ENCODE peak calls at places on chromosome 20, in six cellular contexts. J is bronchial epithelial cell, I is GDM1, N is ACHN, B is amygdala, T is T-cell. L is an unnamed sample.

GRCh38 chr20:35604444-35604750 is 11.2 kb upstream of the SPAG4 start:
- DNase-seq in J (peak), I (no peak), N (no peak), B (no peak), T (peak), L (no peak)

GRCh38 chr20:17680128-17680835 is 1.8 kb downstream of the RRBP1 start:
- DNase-seq in J (peak), I (no peak), N (peak), B (no peak), T (no peak), L (peak)

GRCh38 chr20:33568378-33569289 is 78.7 kb downstream of the CBFA2T2 start:
- DNase-seq in J (no peak), I (no peak), N (no peak), B (no peak), T (no peak), L (no peak)

GRCh38 chr20:49447946-49448809 is 34.3 kb downstream of the KCNB1 start:
- DNase-seq in J (no peak), I (no peak), N (no peak), B (no peak), T (no peak), L (no peak)

GRCh38 chr20:32780749-32781402 is 18.7 kb downstream of the DNMT3B start:
- DNase-seq in J (no peak), I (no peak), N (no peak), B (peak), T (no peak), L (no peak)

GRCh38 chr20:25195962-25196700 is 619 bp downstream of the ENTPD6 start:
- DNase-seq in J (peak), I (no peak), N (peak), B (no peak), T (peak), L (no peak)

GRCh38 chr20:53884859-53885654 is 185.3 kb downstream of the BCAS1 start:
- DNase-seq in J (peak), I (no peak), N (no peak), B (no peak), T (no peak), L (no peak)

GRCh38 chr20:4713401-4713800 is 8.3 kb upstream of the PRND start:
- DNase-seq in J (peak), I (no peak), N (no peak), B (no peak), T (no peak), L (no peak)

GRCh38 chr20:60630609-60631008 is 621.5 kb upstream of the CDH4 start:
- DNase-seq in J (no peak), I (no peak), N (no peak), B (no peak), T (no peak), L (no peak)

GRCh38 chr20:62824476-62825287 is 7.8 kb downstream of the COL9A3 start:
- DNase-seq in J (no peak), I (peak), N (peak), B (no peak), T (no peak), L (no peak)

GRCh38 chr20:17614176-17614811 is 44.4 kb downstream of the DSTN start:
- DNase-seq in J (no peak), I (no peak), N (no peak), B (no peak), T (no peak), L (no peak)

L was measured in C1 segment of cervical spinal cord.